ENCODE peak calls at places on chromosome 16, in seven cellular contexts. O is adrenal gland, J is WTC11, F is NCI-H2171 treated with DMSO at 0.1 percent for 48 hours, X is mucosa of descending colon, P is lower lobe of right lung, R is non-pigmented ciliary epithelial cell. E is an unnamed sample.

GRCh38 chr16:23121024-23121423 is 28.2 kb downstream of the USP31 start:
- DNase-seq in X (no peak), P (no peak), J (no peak), F (no peak), O (no peak), R (no peak), E (no peak)

GRCh38 chr16:66274335-66275110 is 92.0 kb upstream of the CDH5 start:
- DNase-seq in X (no peak), R (no peak), P (no peak), J (no peak), O (no peak), F (peak; percentile 68), E (peak; percentile 59)

GRCh38 chr16:15033309-15033707 is 22.6 kb downstream of the NTAN1 start:
- DNase-seq in P (no peak), F (no peak), J (no peak), O (no peak), R (no peak), X (no peak), E (no peak)

GRCh38 chr16:55655709-55656694 is at the start of gene SLC6A2:
- DNase-seq in X (no peak), J (peak; percentile 67), P (no peak), R (no peak), F (no peak), O (peak; percentile 29), E (no peak)

GRCh38 chr16:647173-647902 is 1.8 kb upstream of the WDR90 start:
- DNase-seq in X (peak; percentile 64), P (no peak), R (no peak), O (no peak), J (no peak), F (no peak), E (no peak)

GRCh38 chr16:87457724-87458423 is 35.0 kb downstream of the ZCCHC14 start:
- DNase-seq in J (no peak), O (no peak), R (peak; percentile 91), P (no peak), X (no peak), F (no peak), E (no peak)

GRCh38 chr16:56136256-56136655 is 55.0 kb upstream of the GNAO1 start:
- DNase-seq in F (no peak), R (no peak), J (no peak), O (no peak), P (no peak), X (no peak), E (no peak)

GRCh38 chr16:89565506-89566372 is 5.3 kb downstream of the RPL13 start:
- DNase-seq in J (peak; percentile 77), X (peak; percentile 81), R (no peak), F (peak; percentile 84), P (peak; percentile 77), O (peak; percentile 60), E (peak; percentile 78)

GRCh38 chr16:13923703-13924298 is 3.8 kb downstream of the ERCC4 start:
- DNase-seq in J (no peak), X (no peak), O (no peak), F (peak; percentile 71), R (peak; percentile 9), P (no peak), E (peak; percentile 35)

GRCh38 chr16:4021070-4021779 is 95.0 kb downstream of the ADCY9 start:
- DNase-seq in F (peak; percentile 24), R (no peak), X (peak; percentile 87), O (no peak), J (no peak), P (peak; percentile 86), E (no peak)

GRCh38 chr16:14500791-14501190 is 129.3 kb downstream of the PARN start:
- DNase-seq in O (no peak), F (peak; percentile 69), J (no peak), P (no peak), X (no peak), R (no peak), E (peak; percentile 32)

GRCh38 chr16:63365665-63366064 is 1329.4 kb upstream of the CDH8 start:
- DNase-seq in R (no peak), P (no peak), O (no peak), F (no peak), X (no peak), J (no peak), E (no peak)

GRCh38 chr16:6682142-6682811 is 650.4 kb upstream of the RBFOX1 start:
- DNase-seq in F (peak; percentile 21), O (peak; percentile 14), R (no peak), X (peak; percentile 44), J (peak; percentile 32), P (peak; percentile 51), E (no peak)

GRCh38 chr16:89841275-89841674 is 13.0 kb downstream of the SPIRE2 start:
- DNase-seq in F (no peak), O (no peak), P (no peak), R (no peak), J (no peak), X (no peak), E (no peak)

GRCh38 chr16:75043175-75043937 is 44.5 kb downstream of the ZNRF1 start:
- DNase-seq in J (no peak), R (no peak), X (no peak), O (no peak), P (no peak), F (no peak), E (no peak)

GRCh38 chr16:57048095-57048494 is 44.3 kb upstream of the CPNE2 start:
- DNase-seq in X (no peak), F (no peak), O (no peak), J (no peak), R (no peak), P (no peak), E (no peak)

GRCh38 chr16:11390573-11391495 is 45.6 kb downstream of the RMI2 start:
- DNase-seq in J (no peak), O (no peak), P (peak; percentile 28), F (peak; percentile 63), X (no peak), R (no peak), E (no peak)

GRCh38 chr16:66924527-66925321 is 611 bp downstream of the RRAD start:
- DNase-seq in J (peak; percentile 74), P (peak; percentile 67), O (peak; percentile 34), F (peak; percentile 7), R (no peak), X (peak; percentile 71), E (no peak)

GRCh38 chr16:75251280-75252048 is at the start of gene BCAR1:
- DNase-seq in O (peak; percentile 89), F (peak; percentile 68), J (peak; percentile 93), X (peak; percentile 93), R (peak; percentile 62), P (peak; percentile 93), E (peak; percentile 73)

GRCh38 chr16:30942421-30942796 is 6.5 kb upstream of the ORAI3 start:
- DNase-seq in J (no peak), R (no peak), P (no peak), X (no peak), O (no peak), F (no peak), E (no peak)

GRCh38 chr16:89720520-89720858 is 209 bp downstream of the VPS9D1 start:
- DNase-seq in O (peak; percentile 80), P (peak; percentile 71), X (peak; percentile 85), F (peak; percentile 57), R (no peak), J (peak; percentile 69), E (no peak)

GRCh38 chr16:7871371-7871770 is 538.7 kb downstream of the RBFOX1 start:
- DNase-seq in X (no peak), F (no peak), O (no peak), R (no peak), P (no peak), J (no peak), E (no peak)

GRCh38 chr16:57984443-57985203 is 13.7 kb upstream of the CNGB1 start:
- DNase-seq in O (peak; percentile 91), P (peak; percentile 94), R (no peak), F (no peak), J (peak; percentile 99), X (peak; percentile 84), E (no peak)

GRCh38 chr16:81293909-81294802 is 20.6 kb upstream of the GAN start:
- DNase-seq in X (no peak), O (no peak), R (no peak), F (no peak), J (no peak), P (no peak), E (no peak)

GRCh38 chr16:82835487-82836160 is 208.9 kb downstream of the CDH13 start:
- DNase-seq in P (no peak), R (no peak), O (no peak), F (no peak), X (no peak), J (no peak), E (no peak)

GRCh38 chr16:79613009-79613408 is 12.5 kb upstream of the MAF start:
- DNase-seq in J (no peak), R (no peak), X (no peak), P (no peak), O (no peak), F (no peak), E (no peak)

GRCh38 chr16:19323596-19323995 is 38.1 kb downstream of the CLEC19A start:
- DNase-seq in J (no peak), P (no peak), R (no peak), X (no peak), F (no peak), O (no peak), E (no peak)

GRCh38 chr16:84103678-84104077 is 13.1 kb downstream of the MBTPS1 start:
- DNase-seq in O (no peak), R (no peak), F (no peak), X (no peak), J (no peak), P (no peak), E (no peak)

GRCh38 chr16:12575288-12575687 is 228.4 kb downstream of the CPPED1 start:
- DNase-seq in X (no peak), R (no peak), F (peak; percentile 55), P (no peak), J (no peak), O (no peak), E (no peak)

GRCh38 chr16:73012341-73012740 is 35.6 kb downstream of the ZFHX3 start:
- DNase-seq in J (no peak), R (no peak), X (no peak), O (no peak), P (no peak), F (no peak), E (no peak)

GRCh38 chr16:24853830-24854229 is 8.1 kb downstream of the SLC5A11 start:
- DNase-seq in F (no peak), P (no peak), X (no peak), O (no peak), R (no peak), J (no peak), E (no peak)

GRCh38 chr16:11004957-11005610 is 60.7 kb downstream of the CLEC16A start:
- DNase-seq in R (no peak), J (no peak), O (no peak), F (peak; percentile 88), P (no peak), X (no peak), E (no peak)

GRCh38 chr16:87318158-87318644 is 1.0 kb upstream of the C16orf95 start:
- DNase-seq in O (no peak), X (no peak), F (no peak), J (no peak), P (no peak), R (no peak), E (no peak)